ENCODE peak calls at places on chromosomes 4 and X, in seven cellular contexts. T is GM23338, G is iris pigment epithelial cell, L is T-helper 9 cell, J is HTR-8/SVneo, D is cardiac muscle cell, H is ecto neural progenitor cell. F is an unnamed sample.

GRCh38 chrX:20159811-20160385 is 18.3 kb upstream of the EIF1AX start:
- DNase-seq in J (no peak), T (no peak), G (no peak), H (no peak), L (no peak), D (no peak), F (no peak)

GRCh38 chr4:82797048-82797590 is 1.5 kb downstream of the SCD5 start:
- DNase-seq in H (peak; percentile 60), G (no peak), D (peak; percentile 22), J (no peak), T (peak; percentile 79), L (no peak), F (no peak)

GRCh38 chr4:140117946-140118345 is 36.0 kb downstream of the MAML3 start:
- DNase-seq in G (no peak), T (no peak), J (no peak), L (no peak), H (no peak), D (no peak), F (no peak)

GRCh38 chrX:11285661-11286060 is 7.6 kb upstream of the AMELX start:
- DNase-seq in G (no peak), T (no peak), J (no peak), D (no peak), H (no peak), L (no peak), F (no peak)

GRCh38 chr4:113760852-113761681 is 471 bp downstream of the CAMK2D start:
- DNase-seq in D (peak; percentile 94), H (peak; percentile 72), L (peak; percentile 36), J (peak; percentile 39), T (peak; percentile 78), G (peak; percentile 81), F (peak; percentile 26)

GRCh38 chrX:56279869-56280268 is 47.7 kb downstream of the KLF8 start:
- DNase-seq in D (no peak), H (no peak), G (no peak), L (no peak), T (no peak), J (no peak), F (no peak)

GRCh38 chrX:19702856-19703255 is 184.5 kb downstream of the SH3KBP1 start:
- DNase-seq in T (no peak), J (no peak), H (no peak), D (no peak), G (no peak), L (no peak), F (no peak)

GRCh38 chrX:65971151-65971550 is 68.7 kb downstream of the VSIG4 start:
- DNase-seq in D (no peak), J (no peak), T (peak; percentile 12), H (peak; percentile 32), L (no peak), G (no peak), F (no peak)

GRCh38 chr4:11338990-11339782 is 89.5 kb downstream of the HS3ST1 start:
- DNase-seq in D (no peak), L (no peak), H (no peak), J (no peak), G (no peak), T (no peak), F (no peak)

GRCh38 chr4:102139932-102140331 is 205.3 kb downstream of the SLC39A8 start:
- DNase-seq in L (no peak), T (no peak), G (no peak), D (no peak), H (no peak), J (no peak), F (no peak)

GRCh38 chrX:123818243-123818642 is 41.6 kb upstream of the XIAP start:
- DNase-seq in J (peak; percentile 5), D (no peak), G (peak; percentile 75), L (no peak), T (no peak), H (no peak), F (peak; percentile 87)

F was measured in A549.